ENCODE peak calls at places on chromosomes 12 and 14, in seven cellular contexts. One of them, this sample, is unnamed.

GRCh38 chr12:56590237-56590830 is 39.8 kb downstream of the BAZ2A start:
- DNase-seq in uterus: no peak
- DNase-seq in Panc1: peak; percentile 20
- DNase-seq in lower lobe of right lung: no peak
- DNase-seq in cardiac muscle cell: peak; percentile 12
- DNase-seq in choroid plexus epithelial cell: peak; percentile 64
- DNase-seq in mammary epithelial cell: peak; percentile 43
- DNase-seq in this sample: peak; percentile 59

GRCh38 chr12:6180300-6181051 is 19.7 kb upstream of the CD9 start:
- DNase-seq in choroid plexus epithelial cell: peak; percentile 77
- DNase-seq in uterus: peak; percentile 76
- DNase-seq in cardiac muscle cell: no peak
- DNase-seq in lower lobe of right lung: peak; percentile 75
- DNase-seq in mammary epithelial cell: peak; percentile 51
- DNase-seq in Panc1: no peak
- DNase-seq in this sample: peak; percentile 84

GRCh38 chr14:98498019-98498885 is 773.7 kb downstream of the BCL11B start:
- DNase-seq in uterus: no peak
- DNase-seq in mammary epithelial cell: peak; percentile 89
- DNase-seq in cardiac muscle cell: no peak
- DNase-seq in lower lobe of right lung: no peak
- DNase-seq in Panc1: no peak
- DNase-seq in choroid plexus epithelial cell: no peak
- DNase-seq in this sample: peak; percentile 83

GRCh38 chr12:123491056-123491455 is 33.1 kb downstream of the SNRNP35 start:
- DNase-seq in uterus: no peak
- DNase-seq in mammary epithelial cell: no peak
- DNase-seq in lower lobe of right lung: no peak
- DNase-seq in choroid plexus epithelial cell: no peak
- DNase-seq in cardiac muscle cell: no peak
- DNase-seq in Panc1: no peak
- DNase-seq in this sample: no peak

GRCh38 chr12:38124247-38125012 is 192.1 kb upstream of the ALG10B start:
- DNase-seq in Panc1: no peak
- DNase-seq in lower lobe of right lung: no peak
- DNase-seq in uterus: no peak
- DNase-seq in cardiac muscle cell: no peak
- DNase-seq in mammary epithelial cell: no peak
- DNase-seq in choroid plexus epithelial cell: no peak
- DNase-seq in this sample: no peak

GRCh38 chr12:8108808-8109398 is 14.5 kb upstream of the CLEC4A start:
- DNase-seq in lower lobe of right lung: peak; percentile 77
- DNase-seq in mammary epithelial cell: peak; percentile 44
- DNase-seq in choroid plexus epithelial cell: peak; percentile 90
- DNase-seq in cardiac muscle cell: peak; percentile 82
- DNase-seq in Panc1: peak; percentile 57
- DNase-seq in uterus: peak; percentile 69
- DNase-seq in this sample: peak; percentile 70

GRCh38 chr14:105088812-105089745 is 23.8 kb upstream of the GPR132 start:
- DNase-seq in lower lobe of right lung: no peak
- DNase-seq in uterus: no peak
- DNase-seq in Panc1: no peak
- DNase-seq in mammary epithelial cell: no peak
- DNase-seq in cardiac muscle cell: no peak
- DNase-seq in choroid plexus epithelial cell: peak; percentile 31
- DNase-seq in this sample: no peak

GRCh38 chr12:65122661-65123060 is 1.6 kb upstream of the WIF1 start:
- DNase-seq in lower lobe of right lung: no peak
- DNase-seq in mammary epithelial cell: no peak
- DNase-seq in cardiac muscle cell: no peak
- DNase-seq in choroid plexus epithelial cell: no peak
- DNase-seq in Panc1: no peak
- DNase-seq in uterus: no peak
- DNase-seq in this sample: no peak

GRCh38 chr12:28130625-28131598 is 59.3 kb upstream of the CCDC91 start:
- DNase-seq in uterus: peak; percentile 64
- DNase-seq in Panc1: peak; percentile 94
- DNase-seq in lower lobe of right lung: no peak
- DNase-seq in choroid plexus epithelial cell: peak; percentile 99
- DNase-seq in mammary epithelial cell: peak; percentile 99
- DNase-seq in cardiac muscle cell: no peak
- DNase-seq in this sample: peak; percentile 87

GRCh38 chr12:61646639-61647038 is 613.6 kb upstream of the USP15 start:
- DNase-seq in cardiac muscle cell: no peak
- DNase-seq in mammary epithelial cell: no peak
- DNase-seq in uterus: no peak
- DNase-seq in choroid plexus epithelial cell: no peak
- DNase-seq in lower lobe of right lung: no peak
- DNase-seq in Panc1: no peak
- DNase-seq in this sample: no peak

GRCh38 chr12:52013626-52014310 is 7.0 kb downstream of the TAMALIN start:
- DNase-seq in mammary epithelial cell: no peak
- DNase-seq in lower lobe of right lung: no peak
- DNase-seq in uterus: no peak
- DNase-seq in choroid plexus epithelial cell: no peak
- DNase-seq in Panc1: no peak
- DNase-seq in cardiac muscle cell: no peak
- DNase-seq in this sample: no peak

GRCh38 chr12:104964167-104964566 is 6.1 kb upstream of the SLC41A2 start:
- DNase-seq in lower lobe of right lung: no peak
- DNase-seq in choroid plexus epithelial cell: no peak
- DNase-seq in Panc1: no peak
- DNase-seq in cardiac muscle cell: no peak
- DNase-seq in uterus: no peak
- DNase-seq in mammary epithelial cell: no peak
- DNase-seq in this sample: no peak

GRCh38 chr12:102484017-102484731 is 3.8 kb upstream of the IGF1 start:
- DNase-seq in choroid plexus epithelial cell: peak; percentile 65
- DNase-seq in cardiac muscle cell: peak; percentile 60
- DNase-seq in mammary epithelial cell: peak; percentile 16
- DNase-seq in Panc1: peak; percentile 18
- DNase-seq in lower lobe of right lung: peak; percentile 50
- DNase-seq in uterus: peak; percentile 62
- DNase-seq in this sample: peak; percentile 62

GRCh38 chr12:20194171-20194570 is 174.2 kb upstream of the PDE3A start:
- DNase-seq in cardiac muscle cell: peak; percentile 51
- DNase-seq in uterus: peak; percentile 17
- DNase-seq in lower lobe of right lung: no peak
- DNase-seq in Panc1: no peak
- DNase-seq in choroid plexus epithelial cell: peak; percentile 62
- DNase-seq in mammary epithelial cell: no peak
- DNase-seq in this sample: peak; percentile 18

GRCh38 chr14:50001146-50001998 is 108.5 kb downstream of the ARF6 start:
- DNase-seq in Panc1: no peak
- DNase-seq in cardiac muscle cell: no peak
- DNase-seq in mammary epithelial cell: peak; percentile 97
- DNase-seq in choroid plexus epithelial cell: peak; percentile 72
- DNase-seq in uterus: peak; percentile 35
- DNase-seq in lower lobe of right lung: peak; percentile 65
- DNase-seq in this sample: peak; percentile 91

GRCh38 chr14:93023039-93023438 is 92.7 kb downstream of the ITPK1 start:
- DNase-seq in Panc1: no peak
- DNase-seq in cardiac muscle cell: no peak
- DNase-seq in mammary epithelial cell: no peak
- DNase-seq in choroid plexus epithelial cell: no peak
- DNase-seq in lower lobe of right lung: no peak
- DNase-seq in uterus: no peak
- DNase-seq in this sample: no peak

GRCh38 chr12:53674977-53675700 is 744 bp downstream of the ATP5MC2 start:
- DNase-seq in choroid plexus epithelial cell: no peak
- DNase-seq in lower lobe of right lung: no peak
- DNase-seq in mammary epithelial cell: no peak
- DNase-seq in Panc1: no peak
- DNase-seq in uterus: no peak
- DNase-seq in cardiac muscle cell: no peak
- DNase-seq in this sample: peak; percentile 26

GRCh38 chr12:39931857-39932256 is 174.0 kb downstream of the SLC2A13 start:
- DNase-seq in uterus: no peak
- DNase-seq in mammary epithelial cell: no peak
- DNase-seq in Panc1: no peak
- DNase-seq in cardiac muscle cell: no peak
- DNase-seq in choroid plexus epithelial cell: peak; percentile 67
- DNase-seq in lower lobe of right lung: no peak
- DNase-seq in this sample: peak; percentile 49

GRCh38 chr12:119236372-119236771 is 57.6 kb downstream of the HSPB8 start:
- DNase-seq in mammary epithelial cell: no peak
- DNase-seq in Panc1: no peak
- DNase-seq in cardiac muscle cell: no peak
- DNase-seq in choroid plexus epithelial cell: no peak
- DNase-seq in lower lobe of right lung: no peak
- DNase-seq in uterus: no peak
- DNase-seq in this sample: no peak

GRCh38 chr12:119239040-119239439 is 60.3 kb downstream of the HSPB8 start:
- DNase-seq in uterus: no peak
- DNase-seq in Panc1: no peak
- DNase-seq in choroid plexus epithelial cell: no peak
- DNase-seq in mammary epithelial cell: no peak
- DNase-seq in cardiac muscle cell: no peak
- DNase-seq in lower lobe of right lung: no peak
- DNase-seq in this sample: no peak

GRCh38 chr12:119231774-119232173 is 53.0 kb downstream of the HSPB8 start:
- DNase-seq in uterus: no peak
- DNase-seq in Panc1: no peak
- DNase-seq in lower lobe of right lung: no peak
- DNase-seq in mammary epithelial cell: no peak
- DNase-seq in choroid plexus epithelial cell: no peak
- DNase-seq in cardiac muscle cell: no peak
- DNase-seq in this sample: no peak

GRCh38 chr12:119230804-119231203 is 52.1 kb downstream of the HSPB8 start:
- DNase-seq in uterus: no peak
- DNase-seq in lower lobe of right lung: no peak
- DNase-seq in Panc1: no peak
- DNase-seq in choroid plexus epithelial cell: no peak
- DNase-seq in cardiac muscle cell: no peak
- DNase-seq in mammary epithelial cell: no peak
- DNase-seq in this sample: no peak

DNA sequence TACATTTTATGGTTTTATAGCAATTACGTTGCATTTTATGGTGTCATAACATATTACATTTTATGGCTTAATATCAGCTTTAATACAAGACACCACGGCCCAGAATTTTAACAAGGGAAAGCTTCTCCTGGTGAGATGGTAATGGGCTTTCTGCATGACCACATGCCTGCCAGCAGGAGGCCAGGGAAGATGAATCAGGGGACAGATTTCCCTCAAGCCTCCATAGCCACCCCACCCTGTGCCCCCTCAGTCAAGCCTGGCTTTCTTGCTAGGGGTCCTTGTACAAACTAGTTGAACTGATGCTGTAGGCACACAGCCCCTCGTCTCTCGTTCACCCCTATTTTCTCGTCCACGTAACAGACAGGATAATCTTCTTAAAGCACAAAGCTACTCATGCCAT is 56.6 kb downstream of the HSPB8 start:
- DNase-seq in uterus: no peak
- DNase-seq in Panc1: no peak
- DNase-seq in cardiac muscle cell: peak; percentile 32
- DNase-seq in mammary epithelial cell: no peak
- DNase-seq in lower lobe of right lung: no peak
- DNase-seq in choroid plexus epithelial cell: no peak
- DNase-seq in this sample: no peak
- TF ChIP-seq CTCF in uterus: peak; percentile 7
- TF ChIP-seq CTCF in Panc1: peak; percentile 44
- TF ChIP-seq CTCF in cardiac muscle cell: no peak
- TF ChIP-seq CTCF in mammary epithelial cell: no peak
- TF ChIP-seq CTCF in lower lobe of right lung: no peak
- TF ChIP-seq CTCF in choroid plexus epithelial cell: no peak
- TF ChIP-seq CTCF in this sample: no peak

GRCh38 chr12:76119887-76120286 is 35.4 kb upstream of the NAP1L1 start:
- DNase-seq in Panc1: no peak
- DNase-seq in choroid plexus epithelial cell: no peak
- DNase-seq in mammary epithelial cell: no peak
- DNase-seq in uterus: no peak
- DNase-seq in cardiac muscle cell: no peak
- DNase-seq in lower lobe of right lung: no peak
- DNase-seq in this sample: no peak

GRCh38 chr12:76111209-76111749 is 26.8 kb upstream of the NAP1L1 start:
- DNase-seq in uterus: no peak
- DNase-seq in choroid plexus epithelial cell: no peak
- DNase-seq in mammary epithelial cell: no peak
- DNase-seq in Panc1: no peak
- DNase-seq in cardiac muscle cell: no peak
- DNase-seq in lower lobe of right lung: no peak
- DNase-seq in this sample: no peak

GRCh38 chr12:76113800-76114757 is 29.6 kb upstream of the NAP1L1 start:
- DNase-seq in mammary epithelial cell: no peak
- DNase-seq in uterus: no peak
- DNase-seq in choroid plexus epithelial cell: no peak
- DNase-seq in Panc1: no peak
- DNase-seq in cardiac muscle cell: peak; percentile 51
- DNase-seq in lower lobe of right lung: no peak
- DNase-seq in this sample: no peak

GRCh38 chr12:76117751-76118150 is 33.3 kb upstream of the NAP1L1 start:
- DNase-seq in lower lobe of right lung: no peak
- DNase-seq in Panc1: no peak
- DNase-seq in mammary epithelial cell: no peak
- DNase-seq in cardiac muscle cell: no peak
- DNase-seq in choroid plexus epithelial cell: no peak
- DNase-seq in uterus: no peak
- DNase-seq in this sample: no peak

GRCh38 chr12:76117067-76117691 is 32.7 kb upstream of the NAP1L1 start:
- DNase-seq in cardiac muscle cell: no peak
- DNase-seq in lower lobe of right lung: no peak
- DNase-seq in choroid plexus epithelial cell: no peak
- DNase-seq in Panc1: no peak
- DNase-seq in uterus: no peak
- DNase-seq in mammary epithelial cell: no peak
- DNase-seq in this sample: no peak
- TF ChIP-seq CTCF in cardiac muscle cell: no peak
- TF ChIP-seq CTCF in lower lobe of right lung: no peak
- TF ChIP-seq CTCF in choroid plexus epithelial cell: no peak
- TF ChIP-seq CTCF in Panc1: no peak
- TF ChIP-seq CTCF in uterus: no peak
- TF ChIP-seq CTCF in mammary epithelial cell: peak; percentile 19
- TF ChIP-seq CTCF in this sample: no peak

DNA sequence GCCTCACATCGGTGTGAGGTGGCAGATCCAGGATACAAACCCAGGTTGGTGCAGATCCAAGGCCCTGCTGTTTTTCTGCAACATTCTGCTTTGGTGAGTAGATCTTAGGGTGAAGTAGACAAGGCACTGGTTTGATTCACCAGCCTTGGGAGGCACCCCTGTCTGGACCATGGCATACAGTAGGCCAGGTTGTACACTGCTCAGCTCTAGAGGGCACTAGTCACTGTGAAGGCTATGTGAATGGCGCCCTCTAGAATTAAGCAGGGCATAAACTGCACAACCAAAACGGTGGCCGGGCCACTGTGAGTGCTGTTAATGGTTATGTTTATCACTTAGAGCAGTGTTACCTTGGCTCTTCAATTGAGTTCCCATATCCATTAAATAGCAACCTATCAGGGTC is 280.6 kb upstream of the PWP1 start:
- DNase-seq in mammary epithelial cell: peak; percentile 65
- DNase-seq in lower lobe of right lung: no peak
- DNase-seq in uterus: no peak
- DNase-seq in cardiac muscle cell: peak; percentile 20
- DNase-seq in choroid plexus epithelial cell: peak; percentile 76
- DNase-seq in Panc1: no peak
- DNase-seq in this sample: peak; percentile 62
- TF ChIP-seq CTCF in mammary epithelial cell: peak; percentile 89
- TF ChIP-seq CTCF in lower lobe of right lung: peak; percentile 28
- TF ChIP-seq CTCF in uterus: no peak
- TF ChIP-seq CTCF in cardiac muscle cell: peak; percentile 44
- TF ChIP-seq CTCF in choroid plexus epithelial cell: peak; percentile 91
- TF ChIP-seq CTCF in Panc1: peak; percentile 72
- TF ChIP-seq CTCF in this sample: peak; percentile 35

GRCh38 chr12:112170376-112170775 is 45.0 kb downstream of the TRAFD1 start:
- DNase-seq in mammary epithelial cell: no peak
- DNase-seq in lower lobe of right lung: no peak
- DNase-seq in uterus: no peak
- DNase-seq in cardiac muscle cell: no peak
- DNase-seq in Panc1: no peak
- DNase-seq in choroid plexus epithelial cell: peak; percentile 26
- DNase-seq in this sample: peak; percentile 22
- TF ChIP-seq CTCF in mammary epithelial cell: peak; percentile 43
- TF ChIP-seq CTCF in lower lobe of right lung: peak; percentile 45
- TF ChIP-seq CTCF in uterus: no peak
- TF ChIP-seq CTCF in cardiac muscle cell: peak; percentile 56
- TF ChIP-seq CTCF in Panc1: no peak
- TF ChIP-seq CTCF in choroid plexus epithelial cell: peak; percentile 72
- TF ChIP-seq CTCF in this sample: peak; percentile 19

This sample was measured in MCF 10A.